ENCODE peak calls at places on chromosomes 5 and 9, in eight cellular contexts. K is HL-60; I is RKO; P is activated naive CD4-positive, alpha-beta T cell; V is lung; T is central memory CD4-positive, alpha-beta T cell; J is activated CD8-positive, alpha-beta memory T cell treated with anti-CD3 and anti-CD28 coated beads, Interleukin-2, amount 10 ng/mL, durations not matched to agents 7 days and 5 days; M is GM03348. W is an unnamed sample.

GRCh38 chr5:40043916-40044315 is 619.1 kb upstream of the DAB2 start:
- DNase-seq in K (no peak), I (no peak), P (no peak), V (no peak), T (no peak), J (no peak), M (no peak), W (no peak)

GRCh38 chr5:178326054-178326715 is 93.6 kb upstream of the PHYKPL start:
- DNase-seq in K (no peak), I (no peak), P (no peak), V (no peak), T (no peak), J (no peak), M (no peak), W (no peak)

GRCh38 chr5:38472541-38472940 is 83.9 kb downstream of the LIFR start:
- DNase-seq in K (no peak), I (no peak), P (no peak), V (no peak), T (no peak), J (no peak), M (no peak), W (no peak)

GRCh38 chr9:29211681-29212589 is 1638.7 kb upstream of the C9orf72 start:
- DNase-seq in K (no peak), I (no peak), P (no peak), V (peak), T (no peak), J (no peak), M (peak), W (no peak)

GRCh38 chr9:77523891-77524290 is 124.2 kb downstream of the GNA14 start:
- DNase-seq in K (no peak), I (no peak), P (no peak), V (no peak), T (no peak), J (no peak), M (no peak), W (no peak)

GRCh38 chr5:139700711-139701693 is 52.9 kb downstream of the CXXC5 start:
- DNase-seq in K (no peak), I (no peak), P (no peak), V (no peak), T (no peak), J (no peak), M (no peak), W (no peak)

GRCh38 chr5:132525299-132525724 is 18.0 kb downstream of the IL5 start:
- DNase-seq in K (no peak), I (no peak), P (no peak), V (no peak), T (no peak), J (no peak), M (no peak), W (no peak)

GRCh38 chr5:110785356-110785755 is 46.5 kb downstream of the SLC25A46 start:
- DNase-seq in K (no peak), I (no peak), P (no peak), V (no peak), T (no peak), J (no peak), M (no peak), W (no peak)

GRCh38 chr9:124272118-124272517 is 14.4 kb downstream of the NEK6 start:
- DNase-seq in K (no peak), I (no peak), P (no peak), V (no peak), T (no peak), J (no peak), M (no peak), W (no peak)

GRCh38 chr9:116342941-116343340 is 189.3 kb downstream of the PAPPA start:
- DNase-seq in K (no peak), I (no peak), P (no peak), V (no peak), T (no peak), J (no peak), M (no peak), W (no peak)

W was measured in CD14-positive monocyte.